ENCODE peak calls at places on chromosomes 12 and 14, in five cellular contexts. K is NCI-H1694 treated with DMSO at 0.1 percent for 48 hours; P is retina; W is ascending aorta; Q is activated gamma-delta T cell treated with anti-CD3 and anti-CD28 coated beads, Interleukin-2, amount 50 U/mL, for 16 hours. Y is an unnamed sample.
A peak's percentile ranks its signal among the peaks of the same experiment; 100 is the strongest.

GRCh38 chr14:70782361-70782760 is 27.0 kb downstream of the MAP3K9 start:
- DNase-seq in K (no peak), P (no peak), W (no peak), Q (no peak), Y (peak; percentile 14)

GRCh38 chr14:102437997-102438922 is 71.3 kb downstream of the ANKRD9 start:
- DNase-seq in Q (peak; percentile 14), P (peak; percentile 92), W (peak; percentile 86), K (peak; percentile 96), Y (peak; percentile 83)

GRCh38 chr12:54658306-54659264 is 10.4 kb upstream of the DCD start:
- DNase-seq in W (no peak), P (no peak), Q (peak; percentile 7), K (peak; percentile 5), Y (peak; percentile 98)

GRCh38 chr14:58167057-58167456 is 15.0 kb upstream of the ARMH4 start:
- DNase-seq in P (no peak), W (no peak), Q (no peak), K (no peak), Y (no peak)

GRCh38 chr14:73834258-73834620 is 17.4 kb upstream of the PTGR2 start:
- DNase-seq in K (no peak), Q (no peak), P (no peak), W (no peak), Y (no peak)

GRCh38 chr12:97164936-97165335 is 257.9 kb downstream of the NEDD1 start:
- DNase-seq in Q (no peak), P (no peak), K (no peak), W (no peak), Y (no peak)

GRCh38 chr14:44785096-44785495 is 176.7 kb downstream of the KLHL28 start:
- DNase-seq in W (no peak), K (no peak), P (no peak), Q (no peak), Y (peak; percentile 18)

GRCh38 chr12:25825494-25825893 is 133.0 kb upstream of the RASSF8 start:
- DNase-seq in P (no peak), W (no peak), K (no peak), Q (no peak), Y (peak; percentile 17)

GRCh38 chr14:63383776-63384367 is 65.1 kb upstream of the GPHB5 start:
- DNase-seq in K (no peak), P (no peak), Q (peak; percentile 17), W (no peak), Y (no peak)

GRCh38 chr12:85423947-85424346 is 143.9 kb downstream of the ALX1 start:
- DNase-seq in Q (no peak), P (no peak), W (no peak), K (no peak), Y (no peak)

GRCh38 chr14:99079061-99079727 is 192.8 kb downstream of the BCL11B start:
- DNase-seq in Q (no peak), W (no peak), P (no peak), K (no peak), Y (no peak)

GRCh38 chr12:124481257-124481750 is 86.1 kb downstream of the NCOR2 start:
- DNase-seq in P (no peak), W (no peak), K (no peak), Q (no peak), Y (peak; percentile 98)

GRCh38 chr14:99479903-99480855 is 480 bp downstream of the SETD3 start:
- DNase-seq in Q (peak; percentile 14), K (peak; percentile 11), W (peak; percentile 82), P (peak; percentile 76), Y (peak; percentile 50)

Y was measured in trophoblast cell.